ENCODE peak calls at places on chromosome 2, in eight cellular contexts. C is thyroid gland; F is heart left ventricle; G is skeletal muscle cell; J is AG10803; V is H1; Y is CD8-positive, alpha-beta memory T cell; T is psoas muscle. N is an unnamed sample.

GRCh38 chr2:41527525-41528323 is 520.1 kb upstream of the PKDCC start:
- DNase-seq in F (no peak), T (no peak), Y (no peak), J (no peak), C (no peak), V (no peak), G (no peak), N (no peak)

GRCh38 chr2:149188291-149188690 is 142.1 kb upstream of the LYPD6 start:
- DNase-seq in V (no peak), Y (no peak), C (no peak), J (peak; percentile 36), G (no peak), T (no peak), F (no peak), N (no peak)

GRCh38 chr2:127043367-127044164 is 63.4 kb downstream of the BIN1 start:
- DNase-seq in G (no peak), Y (no peak), C (no peak), F (no peak), J (no peak), T (peak; percentile 65), V (no peak), N (no peak)

GRCh38 chr2:145777914-145778313 is 1258.0 kb upstream of the ZEB2 start:
- DNase-seq in J (no peak), Y (no peak), C (no peak), V (no peak), T (no peak), F (no peak), G (no peak), N (no peak)

GRCh38 chr2:218860950-218861381 is 1.4 kb downstream of the WNT6 start:
- DNase-seq in J (peak; percentile 17), G (no peak), T (peak; percentile 62), C (no peak), Y (peak; percentile 41), F (peak; percentile 75), V (peak; percentile 82), N (peak; percentile 76)

GRCh38 chr2:171814883-171815282 is 79.2 kb downstream of the SLC25A12 start:
- DNase-seq in F (no peak), V (no peak), G (no peak), Y (no peak), J (no peak), T (no peak), C (no peak), N (no peak)

GRCh38 chr2:185955050-185955449 is 216.4 kb downstream of the FSIP2 start:
- DNase-seq in F (no peak), T (no peak), C (no peak), V (no peak), Y (no peak), G (no peak), J (no peak), N (no peak)

GRCh38 chr2:200397785-200398184 is 91.3 kb downstream of the SPATS2L start:
- DNase-seq in Y (no peak), G (no peak), C (no peak), V (no peak), F (no peak), T (no peak), J (no peak), N (no peak)

GRCh38 chr2:182319556-182319955 is 107.3 kb downstream of the PDE1A start:
- DNase-seq in F (no peak), T (no peak), J (no peak), V (no peak), C (no peak), G (no peak), Y (no peak), N (no peak)

GRCh38 chr2:51103205-51103604 is 71.3 kb upstream of the NRXN1 start:
- DNase-seq in T (no peak), Y (no peak), J (peak; percentile 11), V (peak; percentile 29), F (peak; percentile 54), G (peak; percentile 12), C (peak; percentile 54), N (no peak)

GRCh38 chr2:25286723-25287483 is 54.8 kb downstream of the DNMT3A start:
- DNase-seq in Y (no peak), C (no peak), J (no peak), G (no peak), T (no peak), V (no peak), F (no peak), N (no peak)
- H3K4me3 ChIP-seq in Y (peak overlapping the region; percentile 34), C (no peak overlapping the region), J (no peak overlapping the region), G (no peak overlapping the region), T (no peak overlapping the region), V (no peak overlapping the region), F (no peak overlapping the region), N (no peak overlapping the region)

DNA sequence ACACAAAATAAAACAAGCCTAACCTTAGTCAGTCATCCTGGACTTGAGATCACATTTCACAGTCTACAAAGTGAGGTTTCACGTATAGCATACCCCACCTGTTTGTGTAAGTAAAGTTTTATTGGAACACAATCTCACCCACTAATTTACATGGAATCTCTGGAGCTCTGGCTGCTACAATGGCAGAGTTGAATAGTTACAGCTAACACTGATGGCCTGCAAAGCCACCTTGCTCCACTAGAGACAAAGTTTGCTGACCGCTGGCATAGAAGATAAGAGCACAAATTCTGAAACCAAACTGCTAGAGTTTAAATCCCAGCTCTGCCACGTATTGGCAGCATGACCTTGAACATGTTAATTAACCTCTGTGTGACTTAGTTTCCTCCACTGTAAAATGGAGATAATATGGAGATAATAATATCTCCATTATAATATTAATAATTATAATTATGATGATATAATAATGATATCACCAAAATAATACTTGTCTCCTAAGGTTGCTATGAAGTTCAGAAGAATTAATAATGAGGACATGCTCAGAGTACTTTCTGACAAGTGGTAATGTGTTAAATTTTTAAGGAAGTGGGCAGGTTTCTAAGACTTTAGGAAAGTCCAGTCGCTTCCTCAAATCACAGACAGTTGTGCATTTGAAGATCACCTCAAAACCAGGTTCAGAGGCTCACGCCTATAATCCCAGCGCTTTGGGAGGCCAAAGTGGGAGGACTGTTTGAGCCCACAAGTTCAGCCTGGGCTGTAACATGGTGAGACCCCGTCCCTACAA is 204.6 kb downstream of the SH3RF3 start:
- DNase-seq in Y (no peak), F (no peak), G (no peak), C (no peak), T (no peak), J (no peak), V (no peak), N (no peak)
- H3K4me3 ChIP-seq in Y (no peak overlapping the region), F (no peak overlapping the region), G (no peak overlapping the region), C (no peak overlapping the region), T (no peak overlapping the region), J (no peak overlapping the region), V (no peak overlapping the region), N (no peak overlapping the region)

GRCh38 chr2:66576381-66577330 is 141.7 kb downstream of the MEIS1 start:
- DNase-seq in G (no peak), F (peak; percentile 35), Y (no peak), J (peak; percentile 38), T (peak; percentile 48), C (no peak), V (no peak), N (no peak)

GRCh38 chr2:66578067-66578852 is 143.3 kb downstream of the MEIS1 start:
- DNase-seq in C (no peak), T (peak; percentile 39), J (peak; percentile 18), V (no peak), Y (no peak), G (no peak), F (no peak), N (no peak)

GRCh38 chr2:66578853-66579158 is 143.9 kb downstream of the MEIS1 start:
- DNase-seq in G (no peak), J (no peak), C (no peak), T (no peak), F (no peak), V (no peak), Y (no peak), N (no peak)

GRCh38 chr2:66575625-66576371 is 140.9 kb downstream of the MEIS1 start:
- DNase-seq in Y (no peak), G (no peak), T (peak; percentile 56), C (no peak), F (peak; percentile 36), V (no peak), J (peak; percentile 31), N (no peak)

GRCh38 chr2:66577331-66578041 is 142.6 kb downstream of the MEIS1 start:
- DNase-seq in T (peak; percentile 52), V (no peak), Y (no peak), J (no peak), C (no peak), G (no peak), F (no peak), N (no peak)
- H3K4me3 ChIP-seq in T (peak overlapping the region; percentile 66), V (peak overlapping the region; percentile 65), Y (no peak overlapping the region), J (peak overlapping the region; percentile 69), C (no peak overlapping the region), G (peak overlapping the region; percentile 64), F (peak overlapping the region; percentile 23), N (peak overlapping the region; percentile 23)

GRCh38 chr2:222294996-222295367 is 3.8 kb downstream of the PAX3 start:
- DNase-seq in C (no peak), Y (no peak), T (no peak), J (no peak), V (no peak), F (no peak), G (no peak), N (no peak)
- H3K4me3 ChIP-seq in C (no peak overlapping the region), Y (no peak overlapping the region), T (peak overlapping the region; percentile 36), J (peak overlapping the region; percentile 58), V (peak overlapping the region; percentile 33), F (peak overlapping the region; percentile 21), G (peak overlapping the region; percentile 31), N (no peak overlapping the region)

GRCh38 chr2:64111426-64111825 is 32.8 kb downstream of the PELI1 start:
- DNase-seq in V (no peak), C (no peak), F (no peak), G (no peak), J (no peak), T (no peak), Y (no peak), N (no peak)

GRCh38 chr2:64114912-64115277 is 29.3 kb downstream of the PELI1 start:
- DNase-seq in Y (no peak), J (no peak), T (no peak), C (no peak), G (no peak), F (no peak), V (no peak), N (no peak)

GRCh38 chr2:64112016-64112415 is 32.2 kb downstream of the PELI1 start:
- DNase-seq in C (no peak), Y (no peak), J (no peak), G (no peak), T (no peak), V (no peak), F (no peak), N (no peak)

GRCh38 chr2:64115808-64116598 is 28.2 kb downstream of the PELI1 start:
- DNase-seq in T (no peak), C (no peak), V (no peak), J (no peak), Y (no peak), G (no peak), F (no peak), N (no peak)

DNA sequence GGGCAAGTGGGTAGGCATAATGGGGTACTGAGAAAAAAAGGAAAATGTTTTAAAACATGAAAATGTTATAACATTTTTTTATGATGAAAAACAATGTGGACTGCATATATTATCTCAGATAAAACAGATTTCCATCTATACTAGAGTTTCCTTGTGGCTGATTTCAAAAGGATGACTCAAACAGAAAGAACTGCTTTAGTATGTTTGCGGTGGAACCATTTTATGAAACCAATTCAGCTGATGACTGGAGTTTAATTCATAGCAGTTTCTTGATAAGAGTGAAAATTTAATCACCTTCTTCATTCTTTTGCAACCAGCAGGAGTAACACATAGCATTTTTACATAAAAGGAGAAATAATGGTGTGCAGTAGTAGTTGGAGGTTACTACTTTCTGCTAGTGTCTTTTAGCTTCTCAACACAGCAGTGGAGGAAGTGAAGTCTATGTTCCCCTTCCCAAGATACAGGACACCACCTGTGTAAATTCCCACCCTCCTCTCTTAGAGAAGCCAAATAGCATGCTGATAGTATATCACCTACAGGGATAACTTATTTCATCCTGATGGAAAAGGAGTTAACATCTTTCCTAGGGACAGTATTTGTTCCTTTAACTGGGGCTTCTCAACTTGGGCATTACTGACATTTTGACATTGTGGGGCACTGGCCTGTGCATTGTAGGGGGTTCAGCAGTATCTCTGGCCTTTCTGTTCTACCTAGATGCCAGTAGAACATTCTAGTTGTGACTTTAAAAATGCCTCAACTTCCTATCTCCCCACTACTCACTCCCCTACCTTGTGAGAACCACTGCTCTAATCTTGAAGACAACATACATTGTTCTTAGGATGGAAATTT is 29.9 kb downstream of the PELI1 start:
- DNase-seq in Y (peak; percentile 19), F (no peak), T (no peak), C (no peak), J (peak; percentile 70), V (no peak), G (peak; percentile 19), N (no peak)
- H3K4me3 ChIP-seq in Y (no peak overlapping the region), F (no peak overlapping the region), T (no peak overlapping the region), C (no peak overlapping the region), J (no peak overlapping the region), V (no peak overlapping the region), G (no peak overlapping the region), N (no peak overlapping the region)